ENCODE peak calls at places on chromosomes 16 and 17, in six cellular contexts. L, E, P, D, Z and M are unnamed samples.
A peak's percentile ranks its signal among the peaks of the same experiment; 100 is the strongest.

GRCh38 chr17:72456026-72456569 is 335.3 kb downstream of the SOX9 start:
- DNase-seq in P (no peak), D (peak; percentile 75), L (no peak), Z (peak; percentile 98), E (no peak), M (no peak)

GRCh38 chr16:89188064-89188441 is 12.3 kb downstream of the SLC22A31 start:
- DNase-seq in P (no peak), D (no peak), Z (no peak), E (no peak), L (peak; percentile 4), M (no peak)

GRCh38 chr17:48549909-48550308 is 5.0 kb upstream of the HOXB2 start:
- DNase-seq in D (peak; percentile 57), Z (no peak), E (no peak), L (no peak), P (no peak), M (no peak)

GRCh38 chr16:79658301-79659001 is 57.9 kb upstream of the MAF start:
- DNase-seq in D (peak; percentile 97), L (no peak), P (no peak), E (no peak), Z (no peak), M (no peak)

GRCh38 chr16:31702796-31703195 is 170.8 kb upstream of the ZNF267 start:
- DNase-seq in P (no peak), L (no peak), D (no peak), E (no peak), Z (no peak), M (no peak)

GRCh38 chr17:26818736-26819135 is 475.2 kb upstream of the WSB1 start:
- DNase-seq in P (no peak), L (no peak), D (peak; percentile 35), E (no peak), Z (peak; percentile 19), M (no peak)

GRCh38 chr16:72291531-72291981 is 119.6 kb upstream of the PMFBP1 start:
- DNase-seq in Z (peak; percentile 32), E (no peak), L (no peak), P (no peak), D (peak; percentile 92), M (no peak)

GRCh38 chr17:67931227-67931626 is 65.0 kb downstream of the C17orf58 start:
- DNase-seq in D (no peak), E (no peak), P (no peak), Z (no peak), L (no peak), M (no peak)

GRCh38 chr17:46851029-46851741 is at the start of gene WNT9B:
- DNase-seq in L (no peak), Z (peak; percentile 89), P (no peak), D (peak; percentile 23), E (no peak), M (no peak)

GRCh38 chr16:53154513-53154912 is 99.7 kb downstream of the CHD9 start:
- DNase-seq in E (no peak), P (no peak), D (no peak), L (no peak), Z (no peak), M (no peak)

GRCh38 chr17:41692722-41693521 is 4.2 kb downstream of the EIF1 start:
- DNase-seq in D (peak; percentile 49), E (no peak), Z (no peak), P (no peak), L (no peak), M (no peak)